ENCODE peak calls at places on chromosomes 6 and 20, in eight cellular contexts. B, E, U, I, V, G, F and T are unnamed samples.
A peak's percentile ranks its signal among the peaks of the same experiment; 100 is the strongest.

GRCh38 chr6:27812078-27812804 is 100.0 kb downstream of the OR2B2 start:
- DNase-seq in G (no peak), F (no peak), V (no peak), B (no peak), E (no peak), U (no peak), I (no peak), T (no peak)

GRCh38 chr6:111972714-111973678 is 80.9 kb upstream of the CCN6 start:
- DNase-seq in V (no peak), B (no peak), I (peak; percentile 96), F (peak; percentile 98), U (peak; percentile 47), E (peak; percentile 87), G (no peak), T (peak; percentile 98)

GRCh38 chr6:158759966-158760617 is 59.1 kb downstream of the EZR start:
- DNase-seq in I (no peak), U (no peak), B (no peak), V (no peak), G (no peak), F (no peak), E (no peak), T (no peak)

GRCh38 chr20:37573626-37574198 is 46.0 kb upstream of the BLCAP start:
- DNase-seq in V (no peak), B (no peak), I (no peak), E (peak; percentile 48), U (no peak), F (no peak), G (no peak), T (no peak)

GRCh38 chr6:106910999-106911949 is 63.3 kb downstream of the CD24 start:
- DNase-seq in F (no peak), U (no peak), E (no peak), I (no peak), V (no peak), B (no peak), G (no peak), T (no peak)

GRCh38 chr6:118187568-118188164 is 280.6 kb downstream of the SLC35F1 start:
- DNase-seq in V (no peak), B (peak; percentile 43), I (peak; percentile 94), U (peak; percentile 35), G (no peak), E (no peak), F (no peak), T (peak; percentile 74)

GRCh38 chr6:147407571-147407970 is 100.9 kb upstream of the SAMD5 start:
- DNase-seq in U (no peak), I (no peak), E (no peak), B (no peak), V (no peak), G (no peak), F (no peak), T (no peak)

GRCh38 chr20:6699931-6700562 is 67.4 kb upstream of the BMP2 start:
- DNase-seq in U (no peak), G (no peak), E (no peak), B (no peak), I (no peak), F (no peak), V (no peak), T (no peak)

GRCh38 chr20:63682384-63683139 is 13.9 kb upstream of the TNFRSF6B start:
- DNase-seq in B (peak; percentile 76), U (peak; percentile 75), G (peak; percentile 82), E (no peak), V (no peak), F (peak; percentile 98), I (peak; percentile 99), T (peak; percentile 97)

GRCh38 chr6:4665489-4666417 is 110.5 kb upstream of the CDYL start:
- DNase-seq in I (peak; percentile 40), V (no peak), U (no peak), F (peak; percentile 53), E (peak; percentile 50), B (no peak), G (no peak), T (no peak)

GRCh38 chr20:46690219-46691111 is 1.2 kb upstream of the TP53RK start:
- DNase-seq in E (peak; percentile 7), I (peak; percentile 42), B (no peak), G (no peak), U (no peak), V (no peak), F (peak; percentile 36), T (no peak)

GRCh38 chr6:15551798-15552197 is 111.0 kb downstream of the DTNBP1 start:
- DNase-seq in B (no peak), E (no peak), V (no peak), F (peak; percentile 13), I (no peak), G (no peak), U (no peak), T (peak; percentile 15)

GRCh38 chr6:154515808-154516207 is 5.3 kb upstream of the CNKSR3 start:
- DNase-seq in E (no peak), B (no peak), F (no peak), V (no peak), I (peak; percentile 17), U (no peak), G (no peak), T (no peak)

GRCh38 chr6:154518386-154518785 is 7.9 kb upstream of the CNKSR3 start:
- DNase-seq in U (no peak), V (no peak), B (no peak), F (no peak), I (no peak), G (no peak), E (no peak), T (no peak)

GRCh38 chr6:154514481-154514880 is 4.0 kb upstream of the CNKSR3 start:
- DNase-seq in G (no peak), B (no peak), I (no peak), E (no peak), U (no peak), F (no peak), V (no peak), T (no peak)

GRCh38 chr6:154513601-154514320 is 3.3 kb upstream of the CNKSR3 start:
- DNase-seq in G (no peak), U (no peak), I (no peak), E (no peak), B (no peak), F (no peak), V (no peak), T (no peak)

DNA sequence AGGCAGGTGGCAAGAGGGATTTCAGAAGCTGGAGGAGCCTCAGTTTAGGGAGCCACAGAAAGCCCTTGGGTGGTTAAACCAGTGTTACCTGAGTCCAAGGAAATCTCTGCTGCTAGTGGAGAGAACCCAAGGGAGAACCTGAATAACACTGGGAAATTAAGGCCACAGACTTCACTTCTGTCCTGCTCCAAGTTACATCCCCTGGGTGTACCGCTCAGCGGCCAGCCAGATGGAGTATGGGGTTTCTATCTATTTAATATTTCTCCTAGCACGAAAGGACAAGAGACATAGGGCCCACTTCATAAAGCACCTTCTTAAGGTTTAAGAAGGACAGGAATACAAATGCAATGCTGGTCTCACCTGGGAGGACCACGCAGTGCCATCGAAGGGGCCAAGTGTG is 5.8 kb upstream of the CNKSR3 start:
- DNase-seq in U (no peak), E (no peak), I (no peak), F (no peak), V (no peak), B (no peak), G (no peak), T (no peak)
- H3K4me3 ChIP-seq in U (no peak overlapping the region), E (no peak overlapping the region), I (no peak overlapping the region), F (peak overlapping the region; percentile 46), V (no peak overlapping the region), B (no peak overlapping the region), G (peak overlapping the region; percentile 26), T (peak overlapping the region; percentile 39)

DNA sequence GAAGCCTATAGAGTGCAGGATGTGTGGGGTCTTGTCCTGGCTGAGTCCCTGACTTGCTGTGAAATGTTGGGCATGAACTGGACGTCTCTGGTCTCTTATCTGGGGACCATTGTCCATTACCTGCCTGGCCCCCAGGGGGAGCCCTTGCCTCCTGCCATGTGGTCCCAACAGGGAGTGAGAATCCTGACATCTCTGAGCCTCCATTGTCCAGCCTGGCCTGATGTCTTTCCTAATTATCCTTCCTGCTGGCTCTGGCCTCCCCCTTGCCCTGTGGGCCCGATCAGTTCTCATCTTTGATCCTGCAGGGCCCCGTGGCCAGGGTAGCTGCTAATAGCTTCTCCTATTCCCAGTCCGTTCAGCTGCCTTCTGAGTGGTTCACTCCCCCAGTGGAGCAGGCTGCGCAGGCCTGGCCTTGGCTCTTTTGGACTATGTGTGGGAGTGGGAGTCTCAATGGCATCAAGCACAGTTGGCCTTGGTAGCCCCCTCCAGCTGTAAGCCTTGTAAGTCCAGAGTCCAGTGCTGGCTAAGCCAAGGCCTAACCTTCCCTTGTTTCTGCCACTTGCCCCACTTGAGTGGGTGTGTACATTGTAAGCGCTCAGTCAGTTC is 77.9 kb upstream of the RALY start:
- DNase-seq in F (no peak), U (peak; percentile 52), G (no peak), B (no peak), I (no peak), V (peak; percentile 52), E (no peak), T (no peak)
- TF ChIP-seq CTCF in F (peak; percentile 33), U (peak; percentile 39), G (peak; percentile 55), B (peak; percentile 19), I (peak; percentile 61), V (no peak), E (no peak), T (peak; percentile 51)

GRCh38 chr6:26194329-26194701 is 107.1 kb downstream of the HFE start:
- DNase-seq in E (no peak), I (no peak), G (no peak), U (no peak), B (no peak), F (no peak), V (no peak), T (no peak)

GRCh38 chr6:26195924-26196845 is 109.0 kb downstream of the HFE start:
- DNase-seq in E (no peak), B (no peak), I (no peak), U (peak; percentile 55), V (no peak), G (no peak), F (peak; percentile 23), T (no peak)

GRCh38 chr6:26195376-26195923 is 108.2 kb downstream of the HFE start:
- DNase-seq in I (peak; percentile 92), E (peak; percentile 96), G (no peak), F (peak; percentile 97), U (peak; percentile 94), B (peak; percentile 98), V (peak; percentile 69), T (peak; percentile 95)

GRCh38 chr6:26193467-26194328 is 106.5 kb downstream of the HFE start:
- DNase-seq in I (no peak), E (no peak), F (no peak), U (no peak), G (no peak), V (no peak), B (no peak), T (no peak)

DNA sequence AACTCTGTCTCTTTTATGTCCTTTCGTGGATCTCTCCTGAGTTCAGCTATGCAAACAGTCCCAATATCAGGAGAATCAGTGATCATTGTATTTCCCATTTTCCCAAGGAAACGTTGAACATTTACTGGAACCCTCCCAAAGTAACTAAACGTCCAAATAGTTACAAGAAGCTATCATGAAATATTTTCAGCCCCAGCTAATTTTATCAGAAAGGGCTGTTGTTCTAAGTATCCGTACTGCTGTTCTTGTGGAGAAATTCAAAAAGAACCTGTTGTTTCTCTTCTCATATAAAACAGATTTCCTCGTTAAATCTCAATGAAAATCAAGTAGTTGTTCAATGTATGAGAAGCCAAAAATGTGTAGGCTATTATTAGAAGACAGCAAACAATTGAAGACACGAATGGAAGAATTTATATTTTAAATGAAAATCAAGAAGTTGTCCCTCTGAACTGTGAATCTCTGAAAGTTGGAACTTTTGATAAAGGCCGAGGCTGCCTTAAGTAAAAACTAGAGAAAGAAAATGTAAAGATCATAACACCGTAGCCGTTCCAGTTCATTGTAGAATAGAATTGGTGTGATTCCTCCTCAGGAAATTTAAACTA is 107.6 kb downstream of the HFE start:
- DNase-seq in U (no peak), E (no peak), I (no peak), F (peak; percentile 32), G (no peak), V (no peak), B (no peak), T (no peak)
- H3K4me3 ChIP-seq in U (no peak overlapping the region), E (no peak overlapping the region), I (peak overlapping the region; percentile 81), F (peak overlapping the region; percentile 19), G (peak overlapping the region; percentile 57), V (peak overlapping the region; percentile 16), B (peak overlapping the region; percentile 69), T (peak overlapping the region; percentile 73)

GRCh38 chr20:20463933-20464374 is 96.0 kb downstream of the INSM1 start:
- DNase-seq in V (no peak), G (no peak), F (no peak), E (no peak), B (peak; percentile 68), I (no peak), U (no peak), T (no peak)
- TF ChIP-seq CTCF in V (no peak), G (no peak), F (no peak), E (no peak), B (peak; percentile 6), I (no peak), U (no peak), T (no peak)